ENCODE peak calls at places on chromosomes 12 and 14, in four cellular contexts. K is occipital lobe, O is T-helper 1 cell, T is aorta. C is an unnamed sample.
A peak's percentile ranks its signal among the peaks of the same experiment; 100 is the strongest.

GRCh38 chr12:53101266-53101665 is 2.0 kb upstream of the SOAT2 start:
- DNase-seq in O (no peak), K (no peak), T (no peak), C (no peak)

GRCh38 chr14:66082009-66082408 is 404.2 kb upstream of the CCDC196 start:
- DNase-seq in K (no peak), T (no peak), O (no peak), C (no peak)

GRCh38 chr12:71567562-71567961 is 96.1 kb downstream of the ZFC3H1 start:
- DNase-seq in O (no peak), K (no peak), T (no peak), C (peak; percentile 64)

GRCh38 chr14:80388980-80389711 is 177.8 kb upstream of the DIO2 start:
- DNase-seq in O (no peak), K (no peak), T (no peak), C (no peak)

GRCh38 chr14:24310666-24311604 is at the start of gene LTB4R:
- DNase-seq in O (peak; percentile 54), K (peak; percentile 34), T (peak; percentile 84), C (peak; percentile 57)

GRCh38 chr14:28375295-28375694 is 391.3 kb upstream of the FOXG1 start:
- DNase-seq in O (no peak), T (no peak), K (no peak), C (peak; percentile 44)

GRCh38 chr12:68450947-68451260 is 118.7 kb upstream of the MDM1 start:
- DNase-seq in K (no peak), O (no peak), T (no peak), C (no peak)

GRCh38 chr14:33661071-33661470 is 289.8 kb downstream of the EGLN3 start:
- DNase-seq in O (no peak), K (no peak), T (no peak), C (no peak)

GRCh38 chr12:127663716-127664115 is 603.3 kb upstream of the TMEM132C start:
- DNase-seq in K (no peak), O (no peak), T (no peak), C (no peak)

GRCh38 chr12:27844427-27845090 is 64.5 kb upstream of the MANSC4 start:
- DNase-seq in O (no peak), K (no peak), T (no peak), C (no peak)

GRCh38 chr14:95156765-95157194 is 549 bp downstream of the DICER1 start:
- DNase-seq in O (peak; percentile 11), T (peak; percentile 52), K (peak; percentile 35), C (peak; percentile 59)

GRCh38 chr14:57492859-57493258 is 798 bp downstream of the CCDC198 start:
- DNase-seq in O (no peak), T (no peak), K (no peak), C (no peak)

C was measured in head of caudate nucleus.